ENCODE peak calls at places on chromosomes 1 and 21, in five cellular contexts. N, K, Y, T and J are unnamed samples.

GRCh38 chr1:116345830-116346229 is 27.2 kb upstream of the ATP1A1 start:
- DNase-seq in N (no peak), K (no peak), Y (no peak), T (no peak), J (no peak)

GRCh38 chr1:183180213-183180612 is 5.9 kb upstream of the LAMC2 start:
- DNase-seq in N (peak; percentile 73), K (no peak), Y (peak; percentile 91), T (no peak), J (peak; percentile 97)

GRCh38 chr1:8718878-8719361 is 98.5 kb downstream of the RERE start:
- DNase-seq in N (peak; percentile 44), K (no peak), Y (no peak), T (no peak), J (peak; percentile 27)

GRCh38 chr1:39692152-39693064 is 1.2 kb upstream of the HPCAL4 start:
- DNase-seq in N (no peak), K (peak; percentile 55), Y (no peak), T (no peak), J (no peak)

GRCh38 chr1:64523938-64524337 is 54.0 kb downstream of the CACHD1 start:
- DNase-seq in N (no peak), K (no peak), Y (no peak), T (no peak), J (no peak)

GRCh38 chr1:1144122-1144842 is 28.4 kb upstream of the C1orf159 start:
- DNase-seq in N (no peak), K (peak; percentile 92), Y (no peak), T (peak; percentile 91), J (no peak)

GRCh38 chr1:201123866-201124265 is 3.1 kb downstream of the ASCL5 start:
- DNase-seq in N (no peak), K (no peak), Y (no peak), T (no peak), J (no peak)

GRCh38 chr21:40143822-40144525 is 276.7 kb downstream of the PCP4 start:
- DNase-seq in N (peak; percentile 55), K (no peak), Y (peak; percentile 35), T (peak; percentile 69), J (peak; percentile 55)

GRCh38 chr1:197638316-197638715 is 137.0 kb downstream of the DENND1B start:
- DNase-seq in N (no peak), K (no peak), Y (no peak), T (no peak), J (no peak)

GRCh38 chr1:94553323-94553730 is 11.8 kb upstream of the F3 start:
- DNase-seq in N (no peak), K (no peak), Y (peak; percentile 62), T (no peak), J (no peak)

GRCh38 chr1:61268546-61269243 is 186.3 kb downstream of the NFIA start:
- DNase-seq in N (no peak), K (no peak), Y (no peak), T (no peak), J (no peak)

GRCh38 chr1:31818204-31818603 is 2.4 kb upstream of the SPOCD1 start:
- DNase-seq in N (no peak), K (no peak), Y (peak; percentile 19), T (no peak), J (no peak)

GRCh38 chr21:45829566-45830147 is 151.9 kb upstream of the COL6A1 start:
- DNase-seq in N (no peak), K (no peak), Y (no peak), T (no peak), J (no peak)

GRCh38 chr1:110687244-110687643 is 12.5 kb upstream of the KCNA3 start:
- DNase-seq in N (no peak), K (no peak), Y (peak; percentile 43), T (no peak), J (peak; percentile 4)

GRCh38 chr1:56060901-56061300 is 518.5 kb downstream of the PLPP3 start:
- DNase-seq in N (no peak), K (no peak), Y (peak; percentile 61), T (no peak), J (peak; percentile 46)

GRCh38 chr1:209389258-209389657 is 194.3 kb upstream of the CAMK1G start:
- DNase-seq in N (no peak), K (no peak), Y (peak; percentile 96), T (no peak), J (peak; percentile 89)

GRCh38 chr1:218394989-218395388 is 49.9 kb downstream of the TGFB2 start:
- DNase-seq in N (no peak), K (no peak), Y (no peak), T (no peak), J (no peak)

GRCh38 chr21:44348861-44349260 is 4.6 kb upstream of the TRPM2 start:
- DNase-seq in N (no peak), K (no peak), Y (no peak), T (peak; percentile 58), J (no peak)

GRCh38 chr1:37631039-37631428 is 3.7 kb downstream of the RSPO1 start:
- DNase-seq in N (no peak), K (no peak), Y (no peak), T (no peak), J (no peak)

GRCh38 chr1:96425382-96426129 is 296.0 kb upstream of the PTBP2 start:
- DNase-seq in N (no peak), K (no peak), Y (peak; percentile 31), T (no peak), J (no peak)

GRCh38 chr1:33220701-33221384 is 35.4 kb upstream of the ZNF362 start:
- DNase-seq in N (no peak), K (no peak), Y (no peak), T (no peak), J (no peak)

GRCh38 chr1:117540532-117540931 is 65.3 kb upstream of the TENT5C start:
- DNase-seq in N (no peak), K (no peak), Y (no peak), T (no peak), J (no peak)

GRCh38 chr1:971751-972506 is 5.6 kb downstream of the PLEKHN1 start:
- DNase-seq in N (no peak), K (no peak), Y (no peak), T (no peak), J (no peak)

DNA sequence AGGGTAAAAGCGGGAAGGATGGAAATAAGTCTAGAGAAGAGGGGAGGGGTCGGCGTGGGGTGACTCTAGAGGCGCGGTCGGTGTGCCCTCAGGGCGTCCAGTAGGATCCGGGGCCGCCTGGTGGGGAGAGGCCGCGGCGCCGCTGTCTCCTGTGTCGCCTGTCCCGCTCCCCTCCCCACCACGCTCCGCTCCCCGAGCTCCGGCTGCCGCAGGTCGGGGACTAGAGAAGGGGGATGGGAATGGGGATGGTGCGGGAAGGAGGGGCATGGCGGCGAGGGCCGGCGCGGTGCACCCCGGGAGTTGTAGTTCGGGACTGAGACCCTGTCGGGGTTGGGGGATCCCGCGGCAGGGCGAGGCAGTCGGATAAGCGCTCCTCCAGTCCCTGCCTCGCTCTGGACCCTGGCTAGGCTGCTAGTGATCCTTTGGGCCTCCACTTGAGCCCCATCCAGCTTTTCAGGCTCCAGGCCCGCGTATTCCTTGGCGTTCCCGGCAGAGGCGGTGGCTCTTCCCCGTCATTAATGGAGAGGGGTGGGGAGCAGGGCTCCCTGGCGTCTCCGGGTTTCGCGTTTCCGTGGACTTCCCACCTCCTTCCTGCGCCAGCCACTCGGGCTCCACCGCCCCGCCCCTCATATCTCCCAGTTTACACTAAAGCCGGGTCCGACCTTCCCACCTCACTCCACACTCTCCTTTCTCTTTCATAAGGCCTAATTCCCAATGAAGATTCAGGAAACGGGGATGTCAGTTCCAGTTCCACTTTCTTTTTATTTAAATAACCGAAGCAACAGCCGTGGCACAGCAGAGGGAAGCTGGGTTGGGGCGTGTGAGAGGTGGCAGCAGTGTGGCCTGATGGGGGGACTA is at the start of gene ENTREP3:
- DNase-seq in N (peak; percentile 94), K (peak; percentile 91), Y (peak; percentile 70), T (peak; percentile 96), J (peak; percentile 87)
- H3K4me3 ChIP-seq in N (peak within 1 kb of the TSS; percentile 83), K (peak within 1 kb of the TSS; percentile 63), Y (peak within 1 kb of the TSS; percentile 61), T (peak within 1 kb of the TSS; percentile 76), J (peak within 1 kb of the TSS; percentile 81)

GRCh38 chr1:69157046-69157756 is 410.5 kb upstream of the LRRC7 start:
- DNase-seq in N (no peak), K (no peak), Y (no peak), T (no peak), J (no peak)
- TF ChIP-seq CTCF in N (no peak), K (no peak), Y (no peak), T (no peak), J (no peak)

DNA sequence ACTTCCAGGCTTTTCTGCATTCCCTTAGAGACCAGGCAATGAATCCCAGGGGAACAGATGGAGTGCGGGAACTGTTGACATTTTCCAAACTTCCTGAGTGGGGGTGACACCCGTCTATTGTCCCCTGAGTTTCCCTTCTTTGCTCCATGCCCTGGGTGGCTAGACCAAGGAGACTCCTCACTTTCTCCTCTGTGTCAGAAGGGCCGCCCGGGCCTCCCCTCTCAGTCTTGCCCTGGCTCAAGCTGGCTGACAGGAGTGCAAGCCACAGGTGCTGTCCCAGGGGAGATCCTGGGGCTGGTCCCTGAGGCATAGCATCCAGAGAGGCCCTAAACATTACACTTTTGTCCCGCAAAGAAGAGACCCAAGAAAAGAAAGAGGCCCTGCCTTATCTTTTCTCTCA is 62.8 kb downstream of the DDX20 start:
- DNase-seq in N (no peak), K (no peak), Y (no peak), T (no peak), J (no peak)
- H3K4me3 ChIP-seq in N (no peak overlapping the region), K (no peak overlapping the region), Y (no peak overlapping the region), T (no peak overlapping the region), J (no peak overlapping the region)

GRCh38 chr1:83516369-83516768 is 482.6 kb downstream of the TTLL7 start:
- DNase-seq in N (peak; percentile 67), K (no peak), Y (peak; percentile 88), T (no peak), J (no peak)

GRCh38 chr1:83515566-83516169 is 483.3 kb downstream of the TTLL7 start:
- DNase-seq in N (peak; percentile 2), K (no peak), Y (peak; percentile 21), T (no peak), J (no peak)

GRCh38 chr1:83520797-83521196 is 478.1 kb downstream of the TTLL7 start:
- DNase-seq in N (peak; percentile 23), K (no peak), Y (peak; percentile 16), T (no peak), J (no peak)
- TF ChIP-seq CTCF in N (peak; percentile 30), K (no peak), Y (no peak), T (no peak), J (no peak)

DNA sequence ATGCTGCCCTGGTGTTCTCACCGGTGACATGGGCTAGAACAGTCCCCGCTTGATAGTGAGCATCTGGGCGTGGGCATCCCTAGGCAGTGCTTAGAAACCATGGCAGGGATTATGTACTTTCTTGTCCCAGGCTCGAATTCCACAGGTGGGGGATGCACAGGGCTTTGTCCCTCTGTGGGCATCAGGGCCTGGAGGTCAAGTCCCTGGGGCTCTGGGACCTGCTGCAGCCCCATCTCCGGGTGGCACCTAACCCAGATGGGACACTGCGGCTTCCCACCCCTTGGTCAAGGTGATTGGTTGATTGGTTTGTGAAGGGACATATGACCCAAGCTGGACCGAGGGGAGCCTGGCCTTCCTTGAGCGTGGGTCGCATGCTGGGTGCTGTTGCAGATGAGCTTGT is 63.8 kb upstream of the RUNX3 start:
- DNase-seq in N (no peak), K (no peak), Y (no peak), T (peak; percentile 37), J (no peak)
- H3K4me3 ChIP-seq in N (no peak overlapping the region), K (no peak overlapping the region), Y (no peak overlapping the region), T (no peak overlapping the region), J (no peak overlapping the region)

GRCh38 chr1:160836981-160837557 is 25.6 kb downstream of the CD244 start:
- DNase-seq in N (no peak), K (no peak), Y (no peak), T (no peak), J (peak; percentile 66)
- TF ChIP-seq CTCF in N (no peak), K (no peak), Y (no peak), T (no peak), J (no peak)